ENCODE peak calls at places on chromosomes 7 and 10, in six cellular contexts. V is K562, P is A549, H is HepG2, A is NB4, R is GM12878. O is an unnamed sample.

GRCh38 chr7:24722386-24723177 is 34.7 kb downstream of the GSDME start:
- DNase-seq in R (no peak), H (no peak), P (no peak), A (peak; percentile 29), V (no peak), O (peak; percentile 36)

GRCh38 chr10:29730461-29730860 is 95.7 kb upstream of the SVIL start:
- DNase-seq in R (no peak), P (no peak), H (no peak), A (no peak), V (no peak), O (no peak)

GRCh38 chr7:92303761-92304160 is 58.0 kb downstream of the ANKIB1 start:
- DNase-seq in H (no peak), A (no peak), V (no peak), P (no peak), R (no peak), O (no peak)

GRCh38 chr7:127632276-127632910 is 14.5 kb upstream of the PAX4 start:
- DNase-seq in P (no peak), R (no peak), V (no peak), A (no peak), H (no peak), O (no peak)

GRCh38 chr7:101159696-101160674 is 5.4 kb downstream of the VGF start:
- DNase-seq in V (no peak), R (no peak), P (no peak), A (peak; percentile 52), H (no peak), O (no peak)

GRCh38 chr7:55526770-55527169 is 45.5 kb downstream of the VOPP1 start:
- DNase-seq in P (no peak), A (peak; percentile 89), V (no peak), R (no peak), H (no peak), O (no peak)

GRCh38 chr10:17454181-17454800 is at the start of gene ST8SIA6:
- DNase-seq in A (no peak), P (peak; percentile 58), H (no peak), V (peak; percentile 70), R (no peak), O (peak; percentile 66)

GRCh38 chr7:135761751-135762488 is 13.3 kb upstream of the FAM180A start:
- DNase-seq in R (no peak), A (peak; percentile 76), H (no peak), P (no peak), V (no peak), O (peak; percentile 30)

GRCh38 chr10:16867556-16867955 is 50.3 kb upstream of the RSU1 start:
- DNase-seq in R (no peak), A (no peak), V (no peak), H (no peak), P (no peak), O (peak; percentile 33)

GRCh38 chr7:67841896-67842295 is 845.3 kb downstream of the TYW1 start:
- DNase-seq in P (no peak), V (no peak), A (no peak), H (no peak), R (no peak), O (no peak)

GRCh38 chr7:41693150-41693997 is 9.5 kb downstream of the INHBA start:
- DNase-seq in H (no peak), P (no peak), V (no peak), A (peak; percentile 42), R (no peak), O (no peak)

GRCh38 chr7:102321351-102322201 is 34.7 kb downstream of the SPDYE6 start:
- DNase-seq in V (peak; percentile 85), P (no peak), R (no peak), A (peak; percentile 50), H (no peak), O (peak; percentile 25)

GRCh38 chr10:12348870-12349627 is at the start of gene CAMK1D:
- DNase-seq in A (peak; percentile 88), R (no peak), H (no peak), P (peak; percentile 60), V (peak; percentile 87), O (peak; percentile 40)

GRCh38 chr7:4738711-4739527 is 36.5 kb upstream of the AP5Z1 start:
- DNase-seq in V (peak; percentile 92), H (peak; percentile 77), A (peak; percentile 96), R (no peak), P (peak; percentile 91), O (peak; percentile 79)

GRCh38 chr7:8714791-8715190 is 281.4 kb downstream of the NXPH1 start:
- DNase-seq in A (no peak), R (no peak), P (no peak), V (no peak), H (no peak), O (no peak)

GRCh38 chr7:17546206-17546998 is 247.9 kb downstream of the AHR start:
- DNase-seq in A (peak; percentile 54), H (no peak), P (no peak), V (no peak), R (no peak), O (peak; percentile 50)

GRCh38 chr10:99365761-99366160 is 36.6 kb downstream of the CNNM1 start:
- DNase-seq in V (no peak), P (no peak), H (no peak), A (no peak), R (no peak), O (no peak)

GRCh38 chr10:112510384-112510783 is 63.4 kb downstream of the VTI1A start:
- DNase-seq in R (no peak), H (no peak), P (no peak), V (no peak), A (no peak), O (no peak)

GRCh38 chr7:6508539-6508938 is 42.7 kb downstream of the GRID2IP start:
- DNase-seq in V (no peak), R (no peak), P (no peak), A (no peak), H (no peak), O (no peak)

GRCh38 chr7:158470336-158470735 is 117.3 kb downstream of the PTPRN2 start:
- DNase-seq in P (no peak), R (no peak), A (peak; percentile 77), V (no peak), H (no peak), O (no peak)

GRCh38 chr10:125377368-125377767 is 217.0 kb upstream of the CTBP2 start:
- DNase-seq in H (no peak), A (peak; percentile 21), V (no peak), P (no peak), R (no peak), O (no peak)

DNA sequence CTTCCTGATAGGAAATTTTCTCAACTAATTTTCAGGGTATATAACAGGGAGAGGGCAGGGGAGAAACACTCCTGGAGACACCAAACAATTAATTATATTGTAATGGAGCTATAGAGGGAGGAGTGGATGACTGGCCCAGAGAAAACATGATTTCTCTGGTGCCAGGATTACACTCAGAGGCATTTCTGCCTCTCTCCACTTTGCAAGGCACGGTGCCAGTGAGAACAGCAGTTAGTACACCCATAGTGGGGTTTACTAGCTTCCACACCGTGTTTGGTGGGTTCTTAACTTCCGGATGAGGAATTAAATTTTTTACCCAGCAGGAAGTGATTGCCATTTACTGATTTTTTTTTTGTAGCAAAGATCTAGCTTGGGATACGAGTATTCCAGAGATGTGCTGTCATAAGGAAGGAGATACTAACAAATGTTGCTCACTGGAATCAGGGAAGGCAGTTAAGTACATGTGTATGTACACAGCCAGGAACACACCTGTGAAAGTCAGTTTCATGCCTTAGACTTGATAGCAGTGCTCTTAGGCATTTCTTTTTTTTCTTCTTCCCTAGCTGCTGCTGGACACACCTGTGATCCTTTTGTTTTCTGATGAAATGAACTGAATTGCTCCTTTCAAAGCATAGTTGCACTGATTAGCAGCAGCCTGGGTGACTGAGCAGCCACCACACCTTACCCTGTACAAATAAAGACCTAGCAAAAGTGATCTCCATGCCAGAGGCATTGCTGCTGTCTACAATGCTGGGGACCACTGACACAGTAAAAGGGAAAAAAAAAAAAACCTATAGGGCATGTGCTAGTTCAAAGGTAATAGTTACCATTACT is 58.1 kb downstream of the POLL start:
- DNase-seq in P (no peak), A (no peak), R (no peak), H (no peak), V (no peak), O (no peak)
- TF ChIP-seq MYC in P (no peak), A (no peak), R (no peak), H (no peak), V (no peak), O (no peak)

DNA sequence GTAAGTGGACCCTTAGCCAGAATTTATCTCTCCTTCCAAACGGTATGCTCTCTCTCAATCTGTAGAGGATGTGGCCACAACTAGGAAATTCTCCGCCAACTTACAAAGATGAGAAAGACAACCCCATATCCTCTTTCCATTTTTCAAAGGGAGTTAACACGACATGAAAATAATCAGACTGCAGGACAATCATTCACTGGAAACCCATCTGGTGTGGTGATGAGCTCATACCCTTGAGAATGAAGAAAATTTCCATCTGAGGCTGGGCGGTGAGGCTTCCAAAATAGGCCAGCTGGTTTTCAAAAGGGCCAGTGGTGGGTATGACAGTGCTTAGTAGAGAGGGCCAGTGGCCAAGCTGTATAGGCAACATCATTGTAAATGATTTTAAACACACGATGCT is 369.6 kb downstream of the FRMD4A start:
- DNase-seq in A (no peak), P (no peak), V (no peak), H (no peak), R (no peak), O (peak; percentile 47)
- TF ChIP-seq MYC in A (no peak), P (no peak), V (no peak), H (no peak), R (no peak), O (no peak)

DNA sequence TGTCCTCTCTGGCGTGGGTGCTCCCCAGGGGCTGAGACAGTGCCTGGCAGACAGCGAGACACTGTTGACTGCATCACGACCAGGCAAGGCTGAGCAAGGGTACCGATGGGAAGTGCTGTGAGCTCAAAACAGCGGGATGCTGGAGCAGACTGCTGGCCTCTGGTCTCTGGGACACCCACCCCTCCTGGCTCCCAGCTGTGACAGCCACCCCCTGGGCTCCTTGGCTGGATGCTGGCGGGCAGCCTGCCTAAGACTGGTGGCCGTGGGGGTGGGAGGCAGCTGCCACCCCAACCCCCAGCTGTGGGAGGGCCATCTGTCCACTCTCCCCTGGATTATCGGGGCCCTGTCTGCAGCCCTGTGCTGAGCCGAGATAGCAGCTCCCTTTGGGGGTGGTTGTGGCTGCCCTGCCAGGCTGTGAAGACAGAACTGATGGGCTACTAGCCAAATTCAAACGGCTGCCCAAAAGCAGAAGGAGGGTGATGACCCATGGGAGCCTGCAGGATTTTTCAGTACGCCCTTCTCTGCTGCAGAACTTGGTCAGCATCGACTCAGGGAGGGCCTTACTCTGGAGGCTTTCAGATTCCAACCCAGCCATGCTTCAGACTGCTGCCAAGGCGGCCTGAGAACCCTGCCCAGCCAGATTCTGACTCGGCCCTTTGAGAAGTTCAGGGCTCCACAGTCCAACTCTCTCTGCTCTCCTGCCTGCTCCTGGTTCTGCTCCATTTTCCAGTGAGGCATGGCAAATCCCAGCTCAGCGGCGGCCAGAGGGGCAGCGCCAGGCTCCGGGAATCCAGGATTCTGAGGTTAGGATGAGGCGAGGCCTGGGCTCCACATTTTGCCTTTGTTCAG is 125.3 kb downstream of the NEURL1 start:
- DNase-seq in V (peak; percentile 75), H (no peak), P (no peak), R (no peak), A (peak; percentile 88), O (no peak)
- TF ChIP-seq MYC in V (peak; percentile 24), H (no peak), P (no peak), R (no peak), A (no peak), O (no peak)

GRCh38 chr10:119190954-119191619 is 12.5 kb upstream of the PRDX3 start:
- DNase-seq in P (no peak), H (no peak), V (no peak), A (peak; percentile 73), R (no peak), O (no peak)

GRCh38 chr10:119190353-119190752 is 11.7 kb upstream of the PRDX3 start:
- DNase-seq in H (no peak), V (no peak), A (no peak), R (no peak), P (peak; percentile 84), O (peak; percentile 18)

GRCh38 chr10:119191881-119192280 is 13.3 kb upstream of the PRDX3 start:
- DNase-seq in A (no peak), R (no peak), P (no peak), V (no peak), H (no peak), O (no peak)

GRCh38 chr10:119189811-119190282 is 11.2 kb upstream of the PRDX3 start:
- DNase-seq in A (peak; percentile 91), H (peak; percentile 71), R (no peak), P (no peak), V (no peak), O (peak; percentile 21)
- TF ChIP-seq MYC in A (peak; percentile 54), H (no peak), R (no peak), P (no peak), V (no peak), O (no peak)